ENCODE peak calls at places on chromosomes 5 and 9, in ten cellular contexts. G is tibial nerve, I is ovary, U is heart left ventricle, L is prostate gland, H is esophagus squamous epithelium, Y is adrenal gland, J is Peyer's patch, P is transverse colon, F is testis. M is an unnamed sample.

GRCh38 chr5:61245486-61245885 is 83.2 kb upstream of the SMIM15 start:
- DNase-seq in I (no peak), G (no peak), Y (no peak), U (no peak), L (no peak), P (peak), J (no peak), F (no peak), H (no peak), M (no peak)

GRCh38 chr5:159051431-159052281 is 48.1 kb downstream of the EBF1 start:
- DNase-seq in U (peak), Y (peak), F (peak), G (peak), L (no peak), I (peak), J (peak), P (peak), H (no peak), M (peak)

GRCh38 chr5:143244990-143245389 is 158.5 kb downstream of the NR3C1 start:
- DNase-seq in Y (no peak), P (no peak), F (no peak), H (no peak), U (no peak), I (no peak), G (no peak), L (no peak), J (no peak), M (no peak)

GRCh38 chr5:1735320-1735970 is 64.2 kb downstream of the MRPL36 start:
- DNase-seq in Y (no peak), I (no peak), P (no peak), J (no peak), U (no peak), L (peak), H (no peak), G (no peak), F (no peak), M (peak)

GRCh38 chr5:167049771-167050567 is 1241.5 kb upstream of the WWC1 start:
- DNase-seq in U (no peak), I (no peak), F (no peak), P (no peak), G (no peak), J (no peak), L (no peak), H (no peak), Y (no peak), M (no peak)

GRCh38 chr5:38641003-38641402 is 84.6 kb upstream of the LIFR start:
- DNase-seq in G (no peak), Y (no peak), L (no peak), H (no peak), I (no peak), P (no peak), F (no peak), J (no peak), U (no peak), M (no peak)

GRCh38 chr9:134331186-134332025 is 5.2 kb downstream of the RXRA start:
- DNase-seq in F (no peak), L (no peak), Y (no peak), J (no peak), G (no peak), H (no peak), U (no peak), I (no peak), P (no peak), M (no peak)

GRCh38 chr5:59042201-59042600 is 459.3 kb downstream of the RAB3C start:
- DNase-seq in Y (no peak), J (no peak), F (no peak), H (no peak), U (no peak), I (no peak), L (no peak), G (no peak), P (no peak), M (no peak)

GRCh38 chr9:82456621-82457020 is 468.0 kb downstream of the SPATA31D1 start:
- DNase-seq in G (no peak), L (no peak), I (no peak), P (no peak), H (no peak), Y (no peak), U (no peak), F (no peak), J (no peak), M (no peak)

GRCh38 chr5:136128416-136128935 is 4.2 kb upstream of the SMAD5 start:
- DNase-seq in P (no peak), G (no peak), U (no peak), I (no peak), J (no peak), Y (no peak), H (no peak), L (no peak), F (no peak), M (no peak)

GRCh38 chr5:138491669-138492551 is 26.6 kb downstream of the EGR1 start:
- DNase-seq in H (peak), L (peak), Y (peak), U (peak), J (peak), F (peak), G (peak), I (peak), P (peak), M (peak)

GRCh38 chr5:177133845-177134652 is 476 bp downstream of the NSD1 start:
- DNase-seq in Y (peak), I (peak), G (no peak), U (peak), L (no peak), H (no peak), F (peak), J (peak), P (peak), M (peak)

GRCh38 chr5:96844476-96844990 is 31.8 kb upstream of the ERAP2 start:
- DNase-seq in P (no peak), L (no peak), U (no peak), I (no peak), F (no peak), G (no peak), H (no peak), J (no peak), Y (no peak), M (no peak)

GRCh38 chr5:179296150-179296821 is 49.0 kb downstream of the ADAMTS2 start:
- DNase-seq in U (no peak), P (no peak), L (no peak), J (no peak), I (no peak), G (no peak), H (no peak), F (no peak), Y (no peak), M (no peak)

GRCh38 chr9:121966706-121967105 is 126.4 kb downstream of the TTLL11 start:
- DNase-seq in F (no peak), P (no peak), I (no peak), J (no peak), G (no peak), Y (no peak), H (no peak), U (no peak), L (no peak), M (no peak)

GRCh38 chr5:77239126-77239741 is 28.8 kb downstream of the PDE8B start:
- DNase-seq in Y (no peak), L (no peak), P (no peak), G (no peak), U (no peak), J (no peak), F (no peak), H (no peak), I (no peak), M (no peak)

GRCh38 chr5:77645158-77645994 is 6.9 kb upstream of the OTP start:
- DNase-seq in Y (peak), I (no peak), P (peak), H (no peak), U (no peak), F (no peak), J (no peak), G (no peak), L (no peak), M (peak)

GRCh38 chr5:40904205-40904993 is 4.9 kb upstream of the C7 start:
- DNase-seq in J (peak), P (peak), L (peak), U (peak), F (peak), G (peak), H (no peak), I (peak), Y (peak), M (peak)

GRCh38 chr9:127785023-127785932 is 556 bp upstream of the CDK9 start:
- DNase-seq in U (peak), I (peak), Y (peak), P (peak), F (peak), G (peak), J (peak), L (peak), H (peak), M (peak)

GRCh38 chr5:134503088-134503936 is 22.2 kb upstream of the JADE2 start:
- DNase-seq in U (peak), J (peak), L (no peak), P (peak), I (peak), Y (peak), F (peak), H (no peak), G (no peak), M (peak)

GRCh38 chr5:38607396-38607795 is 51.0 kb upstream of the LIFR start:
- DNase-seq in H (no peak), G (no peak), I (no peak), L (no peak), Y (peak), J (no peak), F (no peak), P (no peak), U (no peak), M (no peak)

GRCh38 chr5:55633574-55634203 is 78.4 kb downstream of the SLC38A9 start:
- DNase-seq in J (no peak), I (no peak), U (peak), P (peak), L (no peak), G (no peak), Y (peak), H (no peak), F (no peak), M (no peak)

GRCh38 chr5:43117092-43117491 is 3.6 kb upstream of the ZNF131 start:
- DNase-seq in J (no peak), F (no peak), U (no peak), H (no peak), G (no peak), Y (no peak), L (no peak), P (no peak), I (no peak), M (no peak)

GRCh38 chr5:43120720-43121564 is at the start of gene ZNF131:
- DNase-seq in G (peak), I (peak), F (peak), H (peak), J (peak), L (peak), Y (peak), U (peak), P (peak), M (peak)

GRCh38 chr5:43123887-43124286 is 3.2 kb downstream of the ZNF131 start:
- DNase-seq in J (no peak), P (no peak), I (no peak), L (no peak), F (no peak), Y (no peak), H (no peak), G (no peak), U (no peak), M (no peak)

GRCh38 chr5:43115968-43116367 is 4.7 kb upstream of the ZNF131 start:
- DNase-seq in F (no peak), Y (no peak), G (no peak), P (peak), J (no peak), I (no peak), L (no peak), H (no peak), U (no peak), M (no peak)

DNA sequence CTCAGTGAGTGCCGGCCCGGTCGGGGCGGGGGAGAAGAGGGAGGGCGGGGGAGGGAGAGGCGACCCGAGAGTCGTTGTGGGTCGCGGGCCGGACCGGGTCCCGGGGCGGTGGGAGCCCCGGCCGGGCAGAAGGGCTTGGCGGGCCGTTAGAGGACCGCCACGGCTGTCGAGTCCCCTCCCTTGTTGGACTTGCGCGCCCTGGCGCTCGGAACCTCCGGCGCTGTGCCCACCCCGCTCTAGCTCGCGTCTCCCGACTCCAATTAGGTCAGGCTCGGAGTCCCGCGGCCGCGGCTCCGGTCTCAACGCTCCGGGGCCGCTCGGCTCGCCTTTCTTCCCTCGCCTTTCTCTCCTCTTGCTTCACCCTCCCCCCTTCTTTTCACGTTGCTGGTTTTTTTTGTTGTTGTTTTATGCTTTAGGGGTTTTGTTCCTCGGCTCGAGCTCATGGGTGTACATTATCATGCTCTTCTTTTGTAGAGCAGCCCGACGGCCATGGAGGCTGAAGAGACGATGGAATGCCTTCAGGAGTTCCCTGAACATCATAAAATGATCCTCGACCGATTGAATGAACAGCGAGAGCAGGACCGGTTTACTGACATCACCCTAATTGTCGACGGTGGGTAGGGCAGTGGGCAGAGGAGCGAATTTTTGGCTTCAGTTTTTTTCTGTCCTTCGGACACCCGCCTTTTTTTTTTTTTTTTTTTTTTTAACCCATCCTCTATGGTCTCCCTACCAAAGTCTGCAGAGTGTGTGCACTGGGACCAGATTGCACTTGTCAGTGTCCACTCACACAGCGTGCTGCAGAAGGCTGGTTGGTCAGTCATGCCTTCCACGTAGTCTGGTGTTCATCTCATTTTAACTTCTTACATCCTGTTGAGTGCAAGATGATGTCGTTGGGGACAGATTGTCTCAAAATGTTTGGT is 1.1 kb downstream of the ZNF131 start:
- DNase-seq in J (peak), G (no peak), I (peak), U (no peak), P (peak), L (peak), F (peak), Y (peak), H (no peak), M (no peak)
- TF ChIP-seq POLR2A in J (no peak), G (no peak), I (no peak), U (peak), P (peak), L (peak), F (peak), Y (peak), H (peak), M (no peak)

GRCh38 chr9:20406344-20406743 is 216.0 kb downstream of the MLLT3 start:
- DNase-seq in J (no peak), Y (no peak), L (no peak), I (no peak), G (no peak), P (no peak), H (no peak), U (no peak), F (no peak), M (no peak)
- H3K27ac ChIP-seq in J (no peak), Y (no peak), L (no peak), I (no peak), G (no peak), P (peak), H (no peak), U (no peak), F (no peak), M (no peak)

GRCh38 chr9:89383030-89383720 is 64.9 kb downstream of the SECISBP2 start:
- DNase-seq in G (no peak), L (no peak), Y (no peak), I (no peak), U (no peak), J (no peak), F (no peak), P (no peak), H (no peak), M (no peak)
- TF ChIP-seq CTCF in G (no peak), L (no peak), Y (no peak), I (no peak), U (no peak), J (no peak), F (no peak), P (no peak), H (no peak), M (no peak)

DNA sequence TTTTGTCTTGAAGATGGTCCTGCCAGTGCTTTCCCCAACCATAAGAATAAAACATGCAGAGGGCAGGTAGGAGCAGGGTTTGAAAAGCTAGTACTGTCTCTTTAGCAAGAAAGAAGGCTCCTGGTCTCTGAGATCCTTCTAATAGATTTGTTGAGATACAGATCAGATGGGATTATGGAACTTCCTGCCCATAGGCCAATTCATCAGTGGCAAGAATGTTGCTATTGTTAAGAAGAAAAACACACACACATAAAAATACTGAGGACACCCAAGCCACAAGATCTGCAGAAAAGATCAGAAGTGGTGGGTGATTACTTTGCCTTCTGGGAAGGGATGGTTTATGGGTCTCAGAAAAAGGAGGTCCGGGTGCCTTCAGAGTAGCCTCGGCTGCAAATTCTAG is 59.8 kb downstream of the TNC start:
- DNase-seq in H (no peak), J (no peak), L (no peak), I (no peak), P (no peak), G (no peak), F (no peak), Y (no peak), U (no peak), M (no peak)
- TF ChIP-seq POLR2A in H (no peak), J (no peak), L (no peak), I (no peak), P (no peak), G (no peak), F (no peak), Y (no peak), U (no peak), M (no peak)

M was measured in stomach.